ENCODE peak calls at places on chromosomes 12 and 14, in ten cellular contexts. G, X, I, O, F, E, M, W, Q and D are unnamed samples.

GRCh38 chr12:131869871-131870418 is 24.5 kb upstream of the ULK1 start:
- DNase-seq in I (no peak), Q (no peak), E (no peak), W (no peak), X (no peak), F (peak; percentile 89), G (no peak), M (peak; percentile 82), O (no peak), D (no peak)

GRCh38 chr14:84323963-84324362 is 1206.0 kb upstream of the FLRT2 start:
- DNase-seq in I (no peak), Q (no peak), X (no peak), M (peak; percentile 72), E (no peak), O (no peak), G (no peak), F (no peak), W (no peak), D (no peak)

GRCh38 chr12:54865683-54866324 is 11.5 kb downstream of the MUCL1 start:
- DNase-seq in I (no peak), O (no peak), E (no peak), W (no peak), X (no peak), G (no peak), M (no peak), Q (no peak), F (no peak), D (no peak)

GRCh38 chr14:99612065-99612736 is 8.2 kb upstream of the CCDC85C start:
- DNase-seq in G (no peak), E (no peak), O (no peak), Q (peak; percentile 56), X (peak; percentile 74), M (peak; percentile 95), W (no peak), I (no peak), F (no peak), D (no peak)

GRCh38 chr12:1796515-1797010 is 23.8 kb upstream of the LRTM2 start:
- DNase-seq in G (no peak), X (peak; percentile 57), O (no peak), F (no peak), M (no peak), E (peak; percentile 45), Q (peak; percentile 45), I (no peak), W (no peak), D (no peak)

GRCh38 chr14:71932229-71932951 is at the start of gene RGS6:
- DNase-seq in F (no peak), G (peak; percentile 23), W (peak; percentile 34), O (no peak), E (no peak), I (no peak), M (peak; percentile 34), Q (peak; percentile 28), X (peak; percentile 28), D (peak; percentile 7)

GRCh38 chr12:116924558-116925453 is 14.1 kb downstream of the FBXW8 start:
- DNase-seq in I (no peak), O (no peak), W (no peak), G (no peak), X (no peak), M (peak; percentile 87), Q (no peak), E (peak; percentile 28), F (no peak), D (peak; percentile 17)

GRCh38 chr12:56644654-56645053 is 1.1 kb downstream of the ATP5F1B start:
- DNase-seq in F (no peak), E (no peak), G (no peak), W (no peak), X (no peak), Q (no peak), O (no peak), I (no peak), M (no peak), D (no peak)

GRCh38 chr12:25372002-25372401 is 121.3 kb upstream of the KRAS start:
- DNase-seq in F (no peak), Q (no peak), X (no peak), I (no peak), O (no peak), W (no peak), G (no peak), E (no peak), M (peak; percentile 58), D (no peak)

DNA sequence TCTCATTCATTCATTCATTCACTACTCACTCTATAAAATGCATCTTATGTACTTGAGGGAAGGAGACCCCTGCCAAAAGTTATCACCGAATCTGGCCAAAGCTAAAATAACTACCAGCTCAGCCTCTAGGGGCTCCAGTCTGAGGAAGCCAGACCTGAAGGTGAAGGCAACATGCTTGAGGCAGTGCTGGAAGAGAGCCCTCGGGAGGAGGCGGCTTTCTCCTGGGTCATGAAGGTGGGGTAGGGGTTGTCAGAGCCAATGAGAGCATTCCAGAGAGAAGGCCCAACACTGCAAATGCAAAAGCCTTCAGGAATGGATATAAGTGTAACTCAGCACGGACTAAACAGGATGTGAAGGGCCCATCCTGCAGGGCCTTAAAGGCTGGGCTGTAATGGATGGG is 62.4 kb downstream of the GSC start:
- DNase-seq in X (no peak), O (no peak), I (no peak), E (no peak), W (no peak), G (no peak), Q (no peak), M (no peak), F (peak; percentile 23), D (no peak)
- TF ChIP-seq CTCF in X (no peak), O (no peak), I (no peak), E (no peak), W (no peak), G (no peak), Q (no peak), M (no peak), F (no peak), D (no peak)

GRCh38 chr12:4268549-4269181 is 4.9 kb upstream of the CCND2 start:
- DNase-seq in W (no peak), I (no peak), O (no peak), M (peak; percentile 12), Q (no peak), G (no peak), F (no peak), E (no peak), X (peak; percentile 41), D (no peak)

GRCh38 chr12:4270016-4270669 is 3.4 kb upstream of the CCND2 start:
- DNase-seq in I (no peak), M (peak; percentile 11), E (no peak), F (no peak), Q (no peak), W (no peak), O (no peak), X (peak; percentile 82), G (no peak), D (no peak)

GRCh38 chr12:4266990-4267389 is 6.6 kb upstream of the CCND2 start:
- DNase-seq in M (no peak), I (no peak), O (no peak), X (no peak), G (no peak), E (no peak), F (no peak), W (no peak), Q (no peak), D (no peak)

GRCh38 chr12:4269279-4269991 is 4.1 kb upstream of the CCND2 start:
- DNase-seq in W (peak; percentile 69), E (peak; percentile 89), M (peak; percentile 32), F (no peak), Q (peak; percentile 68), O (peak; percentile 91), G (peak; percentile 86), I (peak; percentile 94), X (peak; percentile 93), D (no peak)

DNA sequence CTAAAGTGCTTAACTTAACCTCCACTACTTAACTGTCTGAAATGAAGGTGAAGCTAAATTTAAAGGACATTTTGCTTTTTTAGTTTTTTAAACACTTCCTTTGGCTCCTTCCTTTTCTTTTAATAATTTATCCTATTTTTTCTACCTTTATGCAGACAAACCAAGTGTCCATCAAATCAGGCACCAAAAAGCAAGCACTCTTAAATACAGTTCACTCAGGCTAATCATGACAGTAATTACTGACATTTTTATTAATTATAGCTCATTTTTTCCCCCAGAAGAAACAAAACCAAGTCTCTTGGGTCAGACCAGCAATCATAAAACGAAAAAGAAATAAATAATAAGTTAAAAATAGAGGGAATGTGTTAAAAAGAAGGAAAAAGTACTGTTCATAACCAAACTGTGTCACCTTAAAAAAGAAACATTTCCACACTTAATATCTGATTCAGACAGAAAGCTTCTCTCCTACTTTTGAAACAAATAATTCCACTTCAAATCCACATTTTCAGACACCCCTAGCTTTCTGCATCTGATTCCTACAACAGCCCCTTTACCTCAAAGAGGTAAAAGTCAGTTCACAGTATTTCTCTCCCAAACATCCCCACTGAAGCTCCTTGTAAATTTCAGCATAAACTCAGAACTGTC is 5.5 kb upstream of the CCND2 start:
- DNase-seq in E (no peak), F (no peak), M (peak; percentile 10), Q (no peak), G (no peak), W (no peak), O (no peak), I (no peak), X (no peak), D (no peak)
- H3K4me3 ChIP-seq in E (peak overlapping the region; percentile 91), F (no peak overlapping the region), M (no peak overlapping the region), Q (peak overlapping the region; percentile 71), G (no peak overlapping the region), W (no peak overlapping the region), O (peak overlapping the region; percentile 47), I (peak overlapping the region; percentile 93), X (no peak overlapping the region), D (no peak overlapping the region)

GRCh38 chr14:93788307-93788556 is at the start of gene PRIMA1:
- DNase-seq in X (no peak), W (no peak), G (no peak), F (no peak), I (no peak), E (no peak), O (peak; percentile 39), M (no peak), Q (no peak), D (no peak)
- TF ChIP-seq CTCF in X (no peak), W (no peak), G (no peak), F (no peak), I (no peak), E (no peak), O (no peak), M (no peak), Q (no peak), D (no peak)

GRCh38 chr14:70186826-70187483 is 1.8 kb downstream of the SLC8A3 start:
- DNase-seq in M (no peak), F (no peak), W (no peak), Q (no peak), X (peak; percentile 41), O (no peak), E (no peak), G (no peak), I (no peak), D (no peak)
- H3K4me3 ChIP-seq in M (peak overlapping the region; percentile 39), F (no peak overlapping the region), W (peak overlapping the region; percentile 64), Q (peak overlapping the region; percentile 48), X (peak overlapping the region; percentile 29), O (no peak overlapping the region), E (peak overlapping the region; percentile 60), G (no peak overlapping the region), I (peak overlapping the region; percentile 54), D (peak overlapping the region; percentile 56)